ENCODE peak calls at places on chromosomes 2 and 18, in four cellular contexts. W, P, S and H are unnamed samples.

GRCh38 chr2:55581435-55581834 is 36.0 kb downstream of the PPP4R3B start:
- DNase-seq in S (no peak), P (no peak), W (no peak), H (no peak)

GRCh38 chr18:3093624-3094354 is 80.8 kb upstream of the LPIN2 start:
- DNase-seq in P (no peak), S (no peak), W (no peak), H (no peak)

GRCh38 chr18:63464434-63464833 is 12.3 kb upstream of the SERPINB5 start:
- DNase-seq in S (no peak), W (no peak), P (no peak), H (no peak)

GRCh38 chr2:119713819-119714490 is 35.0 kb downstream of the TMEM177 start:
- DNase-seq in S (no peak), P (no peak), W (no peak), H (no peak)

GRCh38 chr2:100703213-100703612 is 116.7 kb upstream of the NPAS2 start:
- DNase-seq in P (no peak), S (no peak), W (no peak), H (no peak)

GRCh38 chr2:42009657-42010580 is 37.9 kb upstream of the PKDCC start:
- DNase-seq in W (peak), S (no peak), P (no peak), H (no peak)

GRCh38 chr2:148814853-148815419 is 60.1 kb upstream of the KIF5C start:
- DNase-seq in W (peak), P (no peak), S (no peak), H (no peak)

GRCh38 chr2:95062716-95063400 is 37.4 kb downstream of the MAL start:
- DNase-seq in W (no peak), S (no peak), P (no peak), H (no peak)

GRCh38 chr18:3451166-3451988 is 1.4 kb downstream of the TGIF1 start:
- DNase-seq in S (peak), P (peak), W (peak), H (peak)

GRCh38 chr18:3245853-3246635 is 1.6 kb upstream of the MYL12A start:
- DNase-seq in P (peak), S (peak), W (peak), H (peak)

GRCh38 chr2:155250800-155251199 is 552.3 kb downstream of the KCNJ3 start:
- DNase-seq in S (peak), P (peak), W (peak), H (no peak)

GRCh38 chr2:196169521-196169920 is 1.9 kb downstream of the STK17B start:
- DNase-seq in W (no peak), S (no peak), P (no peak), H (no peak)

GRCh38 chr2:197613509-197613987 is 61.8 kb downstream of the RFTN2 start:
- DNase-seq in P (no peak), S (no peak), W (no peak), H (no peak)

GRCh38 chr18:48951448-48952286 is 902 bp upstream of the SMAD7 start:
- DNase-seq in P (peak), S (peak), W (peak), H (peak)

GRCh38 chr2:88003074-88003755 is 13.1 kb downstream of the RNU2-63P start:
- DNase-seq in W (no peak), S (no peak), P (no peak), H (no peak)

GRCh38 chr2:7012141-7012809 is 95.1 kb downstream of the RNF144A start:
- DNase-seq in P (no peak), S (no peak), W (peak), H (no peak)

GRCh38 chr2:14524041-14524802 is 108.3 kb upstream of the LRATD1 start:
- DNase-seq in W (peak), P (no peak), S (no peak), H (no peak)

GRCh38 chr2:48515588-48515987 is 14.4 kb upstream of the STON1 start:
- DNase-seq in S (no peak), W (no peak), P (no peak), H (no peak)

GRCh38 chr2:113240915-113241911 is 37.5 kb downstream of the PAX8 start:
- DNase-seq in W (peak), S (no peak), P (peak), H (no peak)

GRCh38 chr2:224469374-224469964 is 67.6 kb upstream of the FAM124B start:
- DNase-seq in S (no peak), W (no peak), P (no peak), H (no peak)